ENCODE peak calls at places on chromosomes 12 and 14, in nine cellular contexts. F, R, U, D, G, O, Y, V and L are unnamed samples. For H3K4me1, the result is how much of the 10 kb centered on the place peaks cover.

GRCh38 chr12:121898287-121898686 is 9.7 kb downstream of the PSMD9 start:
- DNase-seq in U (no peak), R (no peak), G (no peak), O (no peak), Y (no peak), F (no peak), V (no peak), D (no peak), L (no peak)

GRCh38 chr12:74111688-74112360 is 425.8 kb upstream of the ATXN7L3B start:
- DNase-seq in F (no peak), D (no peak), G (no peak), Y (peak), O (no peak), R (peak), V (peak), U (no peak), L (no peak)

GRCh38 chr12:4269279-4269991 is 4.1 kb upstream of the CCND2 start:
- DNase-seq in O (peak), F (peak), V (peak), Y (peak), U (peak), D (no peak), G (peak), R (peak), L (peak)

GRCh38 chr12:52211716-52212585 is 20.1 kb upstream of the KRT80 start:
- DNase-seq in U (no peak), D (no peak), G (no peak), R (no peak), F (no peak), O (no peak), Y (no peak), V (no peak), L (no peak)

GRCh38 chr12:57089259-57090245 is 638 bp downstream of the NAB2 start:
- DNase-seq in F (peak), V (peak), R (peak), O (peak), Y (peak), D (peak), U (peak), G (peak), L (peak)

GRCh38 chr12:16600525-16600924 is 5.4 kb downstream of the LMO3 start:
- DNase-seq in O (no peak), F (no peak), R (no peak), D (no peak), V (no peak), U (no peak), G (no peak), Y (no peak), L (no peak)

GRCh38 chr12:78096909-78097597 is 266.4 kb downstream of the NAV3 start:
- DNase-seq in F (no peak), D (no peak), V (no peak), Y (peak), O (no peak), R (peak), U (no peak), G (no peak), L (no peak)

GRCh38 chr14:29123017-29123416 is 356.4 kb downstream of the FOXG1 start:
- DNase-seq in O (no peak), U (no peak), F (no peak), D (no peak), R (no peak), G (no peak), Y (no peak), V (no peak), L (no peak)

GRCh38 chr12:119990382-119990874 is 1.4 kb downstream of the BICDL1 start:
- DNase-seq in D (no peak), V (peak), R (no peak), G (no peak), F (no peak), Y (no peak), O (no peak), U (no peak), L (no peak)

GRCh38 chr14:81536125-81536771 is 2.6 kb upstream of the SEL1L start:
- DNase-seq in Y (no peak), G (no peak), V (no peak), U (no peak), D (no peak), O (no peak), F (no peak), R (no peak), L (peak)

GRCh38 chr12:54937929-54938328 is 46.6 kb downstream of the TESPA1 start:
- DNase-seq in O (no peak), D (no peak), U (no peak), G (no peak), R (no peak), Y (no peak), F (no peak), V (no peak), L (no peak)

GRCh38 chr12:95810411-95810810 is 19.8 kb upstream of the NTN4 start:
- DNase-seq in G (no peak), U (no peak), V (no peak), F (no peak), R (no peak), Y (no peak), D (no peak), O (no peak), L (no peak)

GRCh38 chr12:34400423-34400881 is 378.2 kb downstream of the ALG10 start:
- DNase-seq in G (peak), V (no peak), U (peak), Y (no peak), F (no peak), O (peak), D (peak), R (no peak), L (no peak)

GRCh38 chr12:22287056-22287455 is 47.5 kb downstream of the ST8SIA1 start:
- DNase-seq in G (no peak), O (no peak), Y (no peak), D (no peak), R (peak), F (no peak), U (no peak), V (no peak), L (no peak)

GRCh38 chr14:85531594-85532391 is 1.8 kb downstream of the FLRT2 start:
- DNase-seq in O (peak), V (no peak), U (peak), F (no peak), Y (peak), G (peak), R (peak), D (peak), L (no peak)

GRCh38 chr12:110689002-110689600 is at the start of gene HVCN1:
- DNase-seq in G (peak), F (peak), R (peak), Y (peak), D (peak), U (peak), V (peak), O (peak), L (no peak)

GRCh38 chr12:20367731-20368652 is at the start of gene PDE3A:
- DNase-seq in O (peak), U (no peak), F (no peak), G (peak), Y (peak), D (peak), V (no peak), R (peak), L (peak)

GRCh38 chr14:68598621-68599447 is 194.0 kb downstream of the ZFP36L1 start:
- DNase-seq in D (peak), Y (peak), V (no peak), O (peak), F (no peak), R (peak), G (peak), U (peak), L (peak)
- H3K4me1 ChIP-seq in D (under half), Y (under half), V (under half), O (under half), F (under half), R (under half), G (under half), U (under half), L (under half)

DNA sequence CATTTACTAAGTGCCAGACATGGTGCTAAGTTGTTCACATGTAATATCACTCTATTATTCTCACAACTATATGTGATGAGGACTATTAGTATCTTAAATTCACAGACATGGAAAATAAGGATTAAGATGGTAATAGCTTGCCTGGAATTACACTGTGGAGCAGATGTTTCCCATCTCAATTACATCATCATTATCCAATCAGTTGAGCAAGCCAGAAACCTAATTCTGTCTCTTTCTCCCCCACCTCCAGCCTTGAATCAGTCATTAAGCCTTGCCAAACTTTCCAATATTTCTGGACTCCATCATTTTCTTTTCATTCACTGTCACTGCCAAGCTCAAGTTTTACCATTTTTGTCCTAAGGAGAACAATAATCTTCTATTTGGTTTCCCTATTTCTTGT is 287.8 kb upstream of the KITLG start:
- DNase-seq in F (no peak), V (no peak), U (no peak), Y (no peak), G (no peak), R (no peak), O (no peak), D (no peak), L (no peak)
- H3K4me3 ChIP-seq in F (no peak), V (no peak), U (no peak), Y (no peak), G (no peak), R (no peak), O (no peak), D (no peak), L (no peak)

GRCh38 chr14:91283666-91284065 is 39.2 kb upstream of the GPR68 start:
- DNase-seq in V (peak), R (no peak), G (no peak), F (no peak), U (no peak), Y (no peak), O (no peak), D (no peak), L (no peak)

GRCh38 chr14:91286530-91286937 is 42.0 kb upstream of the GPR68 start:
- DNase-seq in O (peak), F (peak), D (no peak), V (peak), Y (peak), R (peak), G (peak), U (peak), L (peak)

GRCh38 chr14:91284791-91285548 is 40.5 kb upstream of the GPR68 start:
- DNase-seq in O (no peak), D (no peak), V (peak), U (no peak), R (peak), G (peak), Y (no peak), F (no peak), L (no peak)

GRCh38 chr14:91282954-91283645 is 38.6 kb upstream of the GPR68 start:
- DNase-seq in D (no peak), V (peak), F (no peak), R (no peak), U (no peak), O (no peak), Y (no peak), G (peak), L (no peak)

GRCh38 chr14:91284146-91284790 is 39.8 kb upstream of the GPR68 start:
- DNase-seq in F (no peak), Y (peak), O (no peak), G (peak), U (no peak), V (no peak), D (no peak), R (peak), L (no peak)
- H3K4me1 ChIP-seq in F (under half), Y (under half), O (under half), G (under half), U (under half), V (half or more), D (under half), R (under half), L (under half)

DNA sequence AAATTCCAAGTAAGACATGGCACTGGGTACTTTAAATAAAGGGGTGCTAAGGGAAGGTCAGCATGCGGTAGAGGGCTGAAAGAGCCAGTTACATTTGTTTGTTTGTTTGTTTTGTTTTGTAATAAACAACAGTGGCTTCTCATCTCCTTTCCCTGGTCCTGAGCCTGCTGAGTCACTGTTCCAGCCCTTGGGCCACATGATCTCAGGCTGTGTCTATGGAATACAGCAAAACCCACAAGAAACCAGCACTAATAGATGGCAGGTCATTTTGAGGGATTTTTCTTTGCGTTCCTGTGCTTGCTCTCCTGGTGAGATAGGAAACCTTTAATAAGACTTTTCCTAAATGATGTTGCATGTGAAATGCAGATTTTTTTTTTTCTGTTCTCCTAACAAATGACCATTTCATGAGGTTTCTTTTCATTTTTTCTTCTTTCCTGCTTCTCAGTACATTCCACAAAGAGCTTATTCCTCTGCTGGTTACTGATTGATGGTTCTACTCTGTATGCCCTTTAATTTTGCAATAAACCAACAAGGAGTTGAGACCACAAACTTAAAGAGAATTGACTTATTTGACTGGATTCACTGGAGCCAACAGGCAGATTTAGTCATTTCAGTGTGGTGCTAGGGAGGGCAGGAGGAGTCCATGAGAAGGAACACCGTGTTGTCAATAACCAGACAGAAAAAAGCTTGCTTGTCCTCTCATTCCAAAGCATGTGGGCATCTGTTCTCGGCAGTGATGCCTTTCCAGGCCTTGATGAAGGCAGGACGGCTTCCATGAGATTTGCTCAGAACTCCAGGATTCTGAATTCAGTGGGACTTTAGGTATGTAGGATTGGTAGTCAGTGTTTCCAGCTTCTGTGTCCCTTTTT is 459.2 kb downstream of the RAD51B start:
- DNase-seq in U (no peak), D (no peak), V (no peak), O (no peak), F (no peak), R (peak), G (no peak), Y (peak), L (no peak)
- H3K4me3 ChIP-seq in U (no peak), D (no peak), V (peak), O (no peak), F (no peak), R (no peak), G (no peak), Y (no peak), L (no peak)

GRCh38 chr14:31854508-31855075 is 222.5 kb upstream of the ARHGAP5 start:
- DNase-seq in D (no peak), R (no peak), U (no peak), O (no peak), F (no peak), G (no peak), Y (no peak), V (no peak), L (no peak)
- H3K4me1 ChIP-seq in D (under half), R (under half), U (under half), O (under half), F (under half), G (under half), Y (under half), V (under half), L (under half)

GRCh38 chr14:58701576-58701975 is 63.8 kb downstream of the DACT1 start:
- DNase-seq in F (no peak), G (no peak), R (no peak), O (no peak), Y (no peak), U (no peak), D (no peak), V (no peak), L (no peak)
- H3K4me3 ChIP-seq in F (no peak), G (no peak), R (no peak), O (no peak), Y (no peak), U (no peak), D (no peak), V (no peak), L (no peak)

GRCh38 chr12:11727133-11727664 is 77.7 kb downstream of the ETV6 start:
- DNase-seq in O (no peak), G (no peak), D (no peak), V (peak), U (no peak), Y (no peak), R (no peak), F (no peak), L (no peak)

GRCh38 chr12:11725616-11726015 is 76.1 kb downstream of the ETV6 start:
- DNase-seq in Y (no peak), D (no peak), U (no peak), R (no peak), G (no peak), V (peak), O (no peak), F (no peak), L (no peak)

GRCh38 chr12:11728154-11728755 is 78.8 kb downstream of the ETV6 start:
- DNase-seq in R (no peak), G (no peak), F (no peak), D (no peak), Y (no peak), U (no peak), O (no peak), V (no peak), L (no peak)

GRCh38 chr12:11724888-11725310 is 75.4 kb downstream of the ETV6 start:
- DNase-seq in O (no peak), G (no peak), F (no peak), V (no peak), R (peak), Y (peak), D (no peak), U (no peak), L (no peak)

GRCh38 chr12:11726659-11727058 is 77.2 kb downstream of the ETV6 start:
- DNase-seq in F (no peak), U (no peak), Y (no peak), D (no peak), G (no peak), R (no peak), V (no peak), O (no peak), L (no peak)
- H3K4me1 ChIP-seq in F (half or more), U (half or more), Y (under half), D (half or more), G (half or more), R (under half), V (half or more), O (under half), L (under half)

DNA sequence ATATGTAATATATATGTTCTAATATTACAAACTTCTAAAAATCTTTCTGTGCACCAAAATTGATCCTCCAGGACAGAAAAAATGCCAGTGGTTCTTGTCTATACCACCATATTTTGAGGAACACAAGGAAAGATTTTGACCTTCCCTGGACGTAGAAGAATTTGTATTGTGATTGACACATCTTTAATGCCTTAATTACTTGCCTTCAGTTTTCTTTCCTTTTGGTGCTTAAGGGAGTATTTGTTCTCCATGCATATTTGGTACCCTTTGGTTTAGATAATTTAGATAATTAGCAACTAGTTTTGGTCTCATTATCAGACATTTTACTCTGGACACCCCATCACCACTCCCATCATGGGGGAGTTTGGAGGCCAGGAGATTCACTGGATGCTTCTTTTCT is 27.6 kb downstream of the TRAF3 start:
- DNase-seq in Y (no peak), V (no peak), U (no peak), F (no peak), G (no peak), O (no peak), D (no peak), R (no peak), L (no peak)
- H3K4me3 ChIP-seq in Y (no peak), V (no peak), U (no peak), F (no peak), G (no peak), O (no peak), D (no peak), R (no peak), L (no peak)

GRCh38 chr14:63896278-63896720 is 43.5 kb downstream of the SYNE2 start:
- DNase-seq in D (no peak), V (no peak), U (peak), F (no peak), G (no peak), R (peak), O (peak), Y (peak), L (peak)
- H3K4me1 ChIP-seq in D (half or more), V (under half), U (half or more), F (under half), G (half or more), R (under half), O (under half), Y (half or more), L (under half)

GRCh38 chr12:6547566-6547965 is 8.3 kb downstream of the IFFO1 start:
- DNase-seq in V (no peak), O (peak), D (no peak), R (no peak), Y (no peak), U (no peak), F (no peak), G (no peak), L (no peak)
- H3K4me3 ChIP-seq in V (no peak), O (no peak), D (no peak), R (no peak), Y (peak), U (no peak), F (no peak), G (no peak), L (no peak)